ENCODE peak calls at places on chromosomes 11 and 22, in nine cellular contexts. C is fibroblast of mammary gland, O is WERI-Rb-1, T is fibroblast of the aortic adventitia, H is GM23338, K is HCT116, P is endothelial cell of umbilical vein, L is adrenal gland, Q is GM06990. R is an unnamed sample.

GRCh38 chr11:71472941-71473792 is 20.2 kb downstream of the NADSYN1 start:
- DNase-seq in L (no peak), C (no peak), O (no peak), Q (no peak), H (no peak), T (no peak), P (no peak), K (no peak), R (no peak)

GRCh38 chr11:129280027-129280811 is 88.1 kb upstream of the ARHGAP32 start:
- DNase-seq in P (no peak), L (peak; percentile 45), O (no peak), C (peak; percentile 77), H (no peak), T (peak; percentile 23), Q (no peak), K (no peak), R (no peak)

GRCh38 chr11:8006349-8006977 is 19.3 kb downstream of the EIF3F start:
- DNase-seq in C (peak; percentile 74), Q (no peak), L (peak; percentile 73), P (peak; percentile 61), H (peak; percentile 92), K (peak; percentile 54), O (peak; percentile 75), T (peak; percentile 86), R (peak; percentile 84)

GRCh38 chr11:64787526-64788320 is 9.4 kb upstream of the SF1 start:
- DNase-seq in Q (no peak), P (peak; percentile 52), T (peak; percentile 53), C (peak; percentile 56), H (peak; percentile 90), O (peak; percentile 76), L (peak; percentile 64), K (no peak), R (peak; percentile 70)

GRCh38 chr11:726278-726915 is 20.4 kb downstream of the EPS8L2 start:
- DNase-seq in Q (peak; percentile 74), L (peak; percentile 75), H (peak; percentile 69), T (peak; percentile 49), K (no peak), C (peak; percentile 51), P (no peak), O (peak; percentile 62), R (peak; percentile 37)

GRCh38 chr11:40230821-40231220 is 1228.6 kb downstream of the LRRC4C start:
- DNase-seq in O (no peak), H (no peak), Q (no peak), L (no peak), C (no peak), P (no peak), K (no peak), T (no peak), R (no peak)

GRCh38 chr22:21074092-21074715 is 28.5 kb downstream of the LRRC74B start:
- DNase-seq in L (peak; percentile 90), C (peak; percentile 87), T (peak; percentile 68), Q (no peak), H (no peak), K (peak; percentile 4), O (no peak), P (no peak), R (peak; percentile 16)

GRCh38 chr11:35623708-35624168 is 5.5 kb downstream of the FJX1 start:
- DNase-seq in L (no peak), O (no peak), Q (no peak), H (no peak), T (peak; percentile 50), C (peak; percentile 90), P (peak; percentile 61), K (no peak), R (peak; percentile 79)

GRCh38 chr11:118657709-118658108 is 21.7 kb downstream of the TREH start:
- DNase-seq in L (no peak), H (no peak), Q (no peak), C (no peak), O (no peak), P (no peak), K (no peak), T (no peak), R (no peak)

GRCh38 chr11:118658372-118659313 is 20.8 kb downstream of the TREH start:
- DNase-seq in H (peak; percentile 40), O (no peak), Q (no peak), K (no peak), C (no peak), L (no peak), T (no peak), P (peak; percentile 21), R (peak; percentile 32)

GRCh38 chr11:118660646-118661424 is 18.6 kb downstream of the TREH start:
- DNase-seq in C (no peak), T (no peak), K (no peak), P (no peak), O (peak; percentile 40), Q (no peak), L (no peak), H (no peak), R (no peak)

GRCh38 chr11:118659956-118660645 is 19.3 kb downstream of the TREH start:
- DNase-seq in P (no peak), O (no peak), K (no peak), C (no peak), H (peak; percentile 21), L (no peak), T (no peak), Q (no peak), R (no peak)

DNA sequence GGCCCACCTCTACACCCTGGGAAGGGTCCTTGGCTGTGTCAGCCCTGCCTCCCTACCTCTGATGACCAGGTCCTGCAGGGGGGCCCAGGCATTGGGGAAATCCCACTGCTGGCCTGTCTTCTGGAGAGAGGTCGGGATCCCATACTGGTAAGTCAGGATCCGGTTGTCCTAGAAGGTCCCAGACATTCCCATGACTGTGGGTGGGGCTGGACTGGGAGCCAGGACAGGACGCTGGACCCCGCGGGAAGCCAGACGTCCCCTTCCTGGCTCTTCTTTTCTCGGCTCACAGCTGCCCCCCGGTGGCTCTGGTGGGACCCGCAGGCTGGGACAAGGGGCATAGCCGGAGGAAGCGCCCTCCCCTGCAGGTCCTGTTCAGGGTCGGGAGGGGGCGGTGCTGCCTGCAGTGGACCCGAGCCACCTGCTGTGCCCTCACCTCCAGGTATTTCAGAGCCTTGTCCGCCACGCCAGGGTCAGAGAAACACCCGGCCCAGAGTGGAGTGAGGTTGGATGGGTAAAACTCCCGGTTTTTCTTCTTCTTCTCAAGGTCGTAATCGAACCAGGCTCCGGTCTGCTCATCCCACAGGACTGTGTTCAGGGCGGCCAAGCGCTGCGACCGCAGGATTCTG is 20.0 kb downstream of the TREH start:
- DNase-seq in L (peak; percentile 89), O (peak; percentile 96), K (peak; percentile 65), C (peak; percentile 75), Q (peak; percentile 78), T (peak; percentile 72), P (peak; percentile 86), H (peak; percentile 98), R (peak; percentile 86)
- H3K4me3 ChIP-seq in L (no peak overlapping the region), O (no peak overlapping the region), K (no peak overlapping the region), C (no peak overlapping the region), Q (no peak overlapping the region), T (no peak overlapping the region), P (no peak overlapping the region), H (peak overlapping the region; percentile 36), R (no peak overlapping the region)

GRCh38 chr11:19739872-19740271 is 27.2 kb downstream of the NAV2 start:
- DNase-seq in H (peak; percentile 66), T (no peak), L (no peak), Q (no peak), K (no peak), O (peak; percentile 13), P (peak; percentile 35), C (no peak), R (peak; percentile 31)
- TF ChIP-seq CTCF in H (peak; percentile 66), T (peak; percentile 47), L (peak; percentile 20), Q (no peak), K (peak; percentile 41), O (peak; percentile 20), P (peak; percentile 20), C (peak; percentile 22), R (peak; percentile 60)

DNA sequence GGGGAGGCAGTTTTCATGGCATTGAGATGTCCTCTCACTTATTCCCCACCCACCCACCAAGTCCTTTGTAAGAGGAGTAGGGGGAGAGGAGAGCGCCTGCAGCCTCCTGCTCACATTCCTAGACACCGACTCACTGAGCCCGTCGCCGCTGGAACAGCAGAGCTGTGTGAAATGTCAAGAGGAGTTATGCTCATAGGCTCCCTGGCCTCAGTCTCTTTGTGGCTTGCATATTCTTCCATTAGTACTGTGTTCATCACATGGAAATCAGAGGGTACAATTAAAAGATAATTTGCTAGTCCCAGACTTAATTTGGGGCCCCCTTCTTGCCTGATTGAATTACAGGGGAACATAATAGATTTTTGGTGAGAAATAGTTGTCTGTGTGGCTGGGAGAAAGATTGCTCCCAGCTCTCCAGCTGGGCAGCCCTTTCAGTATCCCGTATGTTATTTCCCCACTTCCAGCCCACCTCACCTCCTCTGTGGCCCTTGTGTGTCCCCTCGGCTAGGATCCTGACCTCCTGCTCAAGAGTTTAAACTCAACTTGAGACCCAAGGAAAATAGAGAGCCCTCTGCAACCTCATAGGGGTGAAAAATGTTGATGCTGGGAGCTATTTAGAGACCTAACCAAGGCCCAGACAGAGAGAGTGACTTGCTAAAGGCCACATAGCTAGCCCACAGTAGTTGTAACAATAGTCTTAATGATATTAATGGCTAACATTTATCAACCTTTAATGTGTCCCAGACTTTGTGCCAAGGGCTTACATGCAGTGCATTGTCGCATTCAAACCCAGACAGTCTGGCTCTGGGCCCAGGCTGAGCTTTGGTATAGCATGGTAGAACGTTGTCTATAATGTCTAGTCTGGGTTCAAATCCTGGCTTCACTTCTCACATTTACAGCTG is 32.2 kb downstream of the LIMK2 start:
- DNase-seq in P (peak; percentile 82), O (no peak), Q (no peak), H (peak; percentile 75), T (peak; percentile 85), K (peak; percentile 33), L (no peak), C (peak; percentile 61), R (peak; percentile 93)
- H3K4me3 ChIP-seq in P (no peak overlapping the region), O (no peak overlapping the region), Q (no peak overlapping the region), H (no peak overlapping the region), T (no peak overlapping the region), K (peak overlapping the region; percentile 37), L (no peak overlapping the region), C (no peak overlapping the region), R (no peak overlapping the region)

GRCh38 chr22:18079706-18080230 is 2.0 kb downstream of the PEX26 start:
- DNase-seq in H (no peak), P (no peak), K (no peak), O (no peak), L (no peak), C (no peak), Q (no peak), T (no peak), R (no peak)

GRCh38 chr22:18077639-18078328 is at the start of gene PEX26:
- DNase-seq in H (peak; percentile 99), C (peak; percentile 93), O (peak; percentile 92), K (peak; percentile 87), P (peak; percentile 93), Q (peak; percentile 98), L (peak; percentile 96), T (peak; percentile 95), R (peak; percentile 98)

GRCh38 chr22:18077087-18077638 is 627 bp upstream of the PEX26 start:
- DNase-seq in H (no peak), T (no peak), C (no peak), O (no peak), P (peak; percentile 9), L (no peak), K (no peak), Q (no peak), R (no peak)

GRCh38 chr22:18076060-18076497 is 1.7 kb upstream of the PEX26 start:
- DNase-seq in Q (no peak), H (peak; percentile 94), O (peak; percentile 40), K (peak; percentile 75), T (peak; percentile 97), P (peak; percentile 92), C (peak; percentile 91), L (peak; percentile 76), R (peak; percentile 95)

DNA sequence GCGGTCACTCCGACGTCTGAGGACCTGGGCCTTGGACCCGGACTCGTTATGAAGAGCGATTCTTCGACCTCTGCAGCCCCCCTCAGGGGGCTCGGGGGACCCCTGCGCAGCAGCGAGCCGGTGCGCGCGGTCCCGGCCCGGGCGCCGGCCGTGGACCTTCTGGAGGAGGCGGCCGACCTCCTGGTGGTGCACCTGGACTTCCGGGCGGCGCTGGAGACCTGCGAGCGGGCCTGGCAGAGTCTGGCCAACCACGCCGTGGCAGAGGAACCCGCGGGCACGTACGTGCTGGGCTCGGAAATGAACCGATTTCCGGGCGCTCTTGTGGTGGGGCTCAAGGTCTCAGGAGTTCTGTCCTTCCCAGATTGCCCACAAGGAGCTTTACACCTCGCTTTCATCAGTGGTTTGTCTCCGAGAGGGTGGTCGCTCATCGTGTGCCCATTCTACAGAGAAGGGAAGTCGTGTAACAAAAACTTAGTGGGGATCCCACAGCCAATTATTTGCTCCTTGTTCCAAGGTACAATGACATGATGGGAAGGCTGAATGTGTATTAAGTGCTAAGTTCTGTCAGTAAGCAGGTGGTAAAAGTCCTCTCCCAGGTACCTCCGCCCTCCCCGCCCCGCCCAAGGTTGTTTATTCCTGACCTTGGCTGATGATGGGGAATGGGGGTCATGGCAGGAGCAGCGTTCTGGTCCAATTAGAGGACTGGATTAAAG is 695 bp downstream of the PEX26 start:
- DNase-seq in P (peak; percentile 26), H (peak; percentile 70), K (no peak), T (peak; percentile 21), Q (peak; percentile 74), L (peak; percentile 56), C (peak; percentile 30), O (peak; percentile 29), R (peak; percentile 30)
- TF ChIP-seq CTCF in P (peak; percentile 20), H (no peak), K (no peak), T (peak; percentile 28), Q (no peak), L (no peak), C (no peak), O (no peak), R (no peak)